ENCODE peak calls at places on chromosomes 13 and 19, in four cellular contexts. O, Z, A and Y are unnamed samples.

GRCh38 chr13:38582133-38582532 is 104.7 kb upstream of the FREM2 start:
- DNase-seq in O (peak; percentile 44), A (peak; percentile 44), Z (peak; percentile 42), Y (peak; percentile 61)

GRCh38 chr13:113491418-113491883 is 940 bp upstream of the DCUN1D2 start:
- DNase-seq in O (peak; percentile 27), Z (peak; percentile 41), A (peak; percentile 27), Y (peak; percentile 36)

GRCh38 chr13:113066142-113066455 is 39.5 kb upstream of the F7 start:
- DNase-seq in A (no peak), O (no peak), Z (no peak), Y (no peak)

GRCh38 chr19:50478901-50479715 is 2.5 kb upstream of the GARIN5A start:
- DNase-seq in A (peak; percentile 29), Z (no peak), O (peak; percentile 33), Y (no peak)

GRCh38 chr13:95120650-95121049 is 180.6 kb downstream of the ABCC4 start:
- DNase-seq in A (no peak), O (no peak), Z (no peak), Y (no peak)

GRCh38 chr19:8986296-8986695 is 23.9 kb downstream of the MUC16 start:
- DNase-seq in A (no peak), Z (no peak), O (no peak), Y (no peak)

GRCh38 chr19:34269081-34269480 is 14.7 kb downstream of the GARRE1 start:
- DNase-seq in O (no peak), Z (no peak), A (no peak), Y (no peak)

GRCh38 chr13:88736026-88736425 is 1064.9 kb downstream of the SLITRK5 start:
- DNase-seq in Z (no peak), A (peak; percentile 28), O (no peak), Y (no peak)

GRCh38 chr19:33812388-33813330 is 16.0 kb downstream of the KCTD15 start:
- DNase-seq in O (no peak), A (no peak), Z (no peak), Y (no peak)

GRCh38 chr13:98875146-98875729 is 102.6 kb downstream of the DOCK9 start:
- DNase-seq in Z (no peak), O (no peak), A (no peak), Y (no peak)

GRCh38 chr19:39372047-39372802 is 18.7 kb downstream of the PAF1 start:
- DNase-seq in O (peak; percentile 20), Z (no peak), A (peak; percentile 96), Y (peak; percentile 47)

GRCh38 chr19:33388231-33388816 is 14.8 kb downstream of the CEBPG start:
- DNase-seq in A (no peak), Z (no peak), O (no peak), Y (no peak)

GRCh38 chr13:85166891-85167290 is 632.3 kb downstream of the SLITRK6 start:
- DNase-seq in O (no peak), A (peak; percentile 55), Z (no peak), Y (no peak)

GRCh38 chr19:13705201-13705600 is 59.1 kb upstream of the MRI1 start:
- DNase-seq in Z (no peak), O (no peak), A (no peak), Y (no peak)

GRCh38 chr13:31545616-31546015 is 193.7 kb upstream of the RXFP2 start:
- DNase-seq in O (no peak), Z (no peak), A (no peak), Y (peak; percentile 21)

GRCh38 chr19:13962738-13963602 is 10.7 kb downstream of the DCAF15 start:
- DNase-seq in A (peak; percentile 62), Z (no peak), O (no peak), Y (no peak)

GRCh38 chr19:33437351-33438015 is 64.0 kb downstream of the CEBPG start:
- DNase-seq in A (no peak), O (no peak), Z (no peak), Y (no peak)

GRCh38 chr13:95608640-95609280 is 35.7 kb downstream of the DZIP1 start:
- DNase-seq in O (no peak), A (no peak), Z (no peak), Y (peak; percentile 25)

GRCh38 chr13:94726425-94726824 is 14.1 kb upstream of the SOX21 start:
- DNase-seq in O (no peak), A (no peak), Z (no peak), Y (no peak)

GRCh38 chr19:55213547-55213946 is 4.2 kb upstream of the PTPRH start:
- DNase-seq in Z (no peak), A (no peak), O (no peak), Y (no peak)

GRCh38 chr19:43490759-43491158 is 13.8 kb downstream of the PHLDB3 start:
- DNase-seq in Z (no peak), O (no peak), A (no peak), Y (no peak)

GRCh38 chr19:48603449-48603848 is 3.1 kb upstream of the SPACA4 start:
- DNase-seq in Z (no peak), O (no peak), A (no peak), Y (no peak)

GRCh38 chr19:46579286-46579944 is 21.7 kb upstream of the CALM3 start:
- DNase-seq in A (no peak), Z (peak; percentile 73), O (no peak), Y (no peak)
- TF ChIP-seq CTCF in A (peak; percentile 25), Z (peak; percentile 79), O (no peak), Y (peak; percentile 12)

DNA sequence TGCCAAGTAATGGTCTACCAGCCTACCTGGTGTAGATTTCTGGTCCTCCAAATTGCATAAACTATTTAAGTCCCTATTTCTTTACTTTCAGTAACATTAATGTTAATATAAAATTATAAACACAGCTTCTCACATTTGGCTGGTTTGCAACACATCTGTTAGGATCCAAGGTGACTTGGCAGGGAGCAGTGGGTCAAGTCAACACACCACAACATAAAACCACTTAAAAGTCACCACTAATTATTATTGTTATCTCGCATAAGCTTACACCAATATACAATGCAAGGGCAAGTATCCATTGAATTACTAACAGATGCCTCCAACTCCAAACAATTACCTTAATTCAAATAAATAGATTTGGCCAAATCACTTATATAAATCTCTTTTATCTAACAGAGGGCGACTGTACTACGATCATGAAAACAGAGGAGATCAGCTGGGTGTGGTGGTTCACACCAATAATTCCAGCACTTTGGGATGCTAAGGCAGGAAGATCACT is 74.7 kb downstream of the FGF14 start:
- DNase-seq in Z (no peak), O (no peak), A (peak; percentile 29), Y (no peak)
- TF ChIP-seq CTCF in Z (no peak), O (no peak), A (no peak), Y (no peak)

GRCh38 chr13:86870388-86870966 is 800.7 kb upstream of the SLITRK5 start:
- DNase-seq in O (no peak), A (peak; percentile 49), Z (no peak), Y (peak; percentile 45)
- TF ChIP-seq CTCF in O (peak; percentile 55), A (peak; percentile 38), Z (peak; percentile 92), Y (peak; percentile 58)

GRCh38 chr13:33825083-33825482 is 7.1 kb downstream of the RFC3 start:
- DNase-seq in A (no peak), O (no peak), Z (no peak), Y (no peak)
- TF ChIP-seq CTCF in A (no peak), O (no peak), Z (no peak), Y (no peak)

GRCh38 chr19:6223461-6224307 is 56.1 kb downstream of the MLLT1 start:
- DNase-seq in A (no peak), Z (no peak), O (no peak), Y (no peak)
- TF ChIP-seq CTCF in A (no peak), Z (no peak), O (no peak), Y (no peak)

DNA sequence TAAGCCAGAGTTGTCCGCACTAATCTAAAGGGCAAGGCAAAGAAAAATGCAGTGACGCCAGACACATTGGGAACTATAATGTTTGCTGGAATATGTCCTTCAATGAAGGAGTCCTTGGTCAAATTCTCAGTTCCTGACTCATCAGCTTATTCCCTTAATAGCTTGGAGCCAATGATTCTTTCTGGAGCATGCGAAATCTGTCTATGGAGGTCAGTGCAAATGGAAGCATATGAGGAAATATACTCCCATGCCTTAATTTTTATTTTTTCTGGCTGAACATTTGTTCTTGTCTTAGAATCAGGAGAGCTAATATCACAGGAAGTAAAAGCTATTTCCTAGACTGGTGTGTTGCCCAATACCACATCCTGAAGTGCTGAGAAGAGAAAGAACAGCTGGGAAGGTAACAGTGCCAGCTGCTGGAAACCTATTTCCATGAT is 289.8 kb upstream of the SPRY2 start:
- DNase-seq in A (peak; percentile 96), O (no peak), Z (no peak), Y (peak; percentile 81)
- TF ChIP-seq CTCF in A (no peak), O (peak; percentile 24), Z (no peak), Y (no peak)

DNA sequence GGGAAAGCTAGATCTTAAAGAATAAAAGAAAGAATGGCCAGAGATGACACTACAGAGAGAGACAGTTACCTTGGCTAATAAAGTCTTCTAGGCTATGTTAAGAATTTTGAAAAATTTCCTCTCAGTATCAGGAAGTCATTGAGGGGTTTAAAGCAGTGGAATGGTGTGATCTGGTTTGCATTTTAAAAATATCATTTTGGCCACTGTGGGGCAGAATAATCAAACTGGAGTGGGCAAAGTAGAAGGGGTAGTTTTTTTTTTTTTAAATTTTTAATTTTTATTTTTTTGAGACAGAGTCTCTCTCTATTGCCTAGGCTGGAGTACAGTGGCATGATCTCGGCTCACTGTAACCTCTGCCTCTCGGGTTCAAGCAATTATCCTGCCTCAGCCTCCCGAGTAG is 4.4 kb upstream of the CNMD start:
- DNase-seq in Z (no peak), O (no peak), A (no peak), Y (no peak)
- TF ChIP-seq CTCF in Z (no peak), O (no peak), A (no peak), Y (no peak)

GRCh38 chr19:15810335-15810734 is 5.1 kb downstream of the OR10H1 start:
- DNase-seq in A (no peak), O (peak; percentile 38), Z (no peak), Y (peak; percentile 25)
- TF ChIP-seq CTCF in A (no peak), O (peak; percentile 62), Z (no peak), Y (no peak)